ENCODE peak calls at places on chromosomes 13 and 19, in eight cellular contexts. Z, C, U, I, Q, B, K and A are unnamed samples.

GRCh38 chr13:97238432-97238831 is 16.3 kb downstream of the MBNL2 start:
- DNase-seq in B (no peak), I (no peak), Z (no peak), K (no peak), U (no peak), Q (no peak), C (no peak), A (no peak)

GRCh38 chr19:57075801-57076492 is 43.8 kb upstream of the USP29 start:
- DNase-seq in Z (no peak), I (no peak), U (no peak), B (no peak), C (no peak), K (no peak), Q (no peak), A (no peak)

GRCh38 chr13:61148691-61149332 is 266.8 kb downstream of the PCDH20 start:
- DNase-seq in U (peak; percentile 97), Z (no peak), C (no peak), B (no peak), Q (no peak), K (no peak), I (no peak), A (no peak)

GRCh38 chr13:106597759-106598395 is 29.9 kb upstream of the ARGLU1 start:
- DNase-seq in B (no peak), I (no peak), Q (no peak), C (no peak), K (no peak), U (no peak), Z (no peak), A (no peak)

GRCh38 chr19:50906217-50906616 is 5.0 kb downstream of the KLK4 start:
- DNase-seq in U (peak; percentile 49), Z (no peak), K (no peak), Q (no peak), I (no peak), C (no peak), B (no peak), A (no peak)

GRCh38 chr19:16342002-16342715 is 17.5 kb downstream of the KLF2 start:
- DNase-seq in B (no peak), Q (no peak), C (no peak), K (peak; percentile 41), I (no peak), U (no peak), Z (peak; percentile 68), A (no peak)

GRCh38 chr19:48445256-48445605 is 552 bp upstream of the GRWD1 start:
- DNase-seq in I (peak; percentile 94), Q (peak; percentile 87), B (no peak), Z (peak; percentile 47), C (no peak), K (peak; percentile 92), U (peak; percentile 89), A (no peak)

GRCh38 chr13:111916201-111916600 is 150.7 kb upstream of the SOX1 start:
- DNase-seq in U (no peak), Z (no peak), I (no peak), Q (no peak), C (no peak), K (no peak), B (peak; percentile 24), A (no peak)

GRCh38 chr19:35533822-35534521 is 716 bp downstream of the GAPDHS start:
- DNase-seq in C (peak; percentile 64), I (peak; percentile 32), B (no peak), Z (no peak), Q (no peak), K (peak; percentile 80), U (no peak), A (no peak)

GRCh38 chr13:90420683-90421082 is 926.8 kb upstream of the MIR17HG start:
- DNase-seq in Q (no peak), I (peak; percentile 32), Z (no peak), U (no peak), C (no peak), B (no peak), K (peak; percentile 19), A (no peak)

GRCh38 chr13:110677731-110678545 is 28.0 kb downstream of the CARS2 start:
- DNase-seq in Z (no peak), Q (peak; percentile 24), B (no peak), C (no peak), U (no peak), K (no peak), I (peak; percentile 6), A (no peak)

GRCh38 chr13:29908411-29908810 is 58.0 kb upstream of the UBL3 start:
- DNase-seq in I (peak; percentile 65), Q (no peak), U (no peak), C (peak; percentile 75), B (no peak), Z (no peak), K (peak; percentile 93), A (no peak)

GRCh38 chr13:94997126-94997525 is 284.8 kb upstream of the SOX21 start:
- DNase-seq in U (no peak), B (no peak), I (peak; percentile 31), Q (no peak), Z (no peak), C (no peak), K (no peak), A (no peak)

GRCh38 chr19:30085394-30085793 is 143.4 kb downstream of the URI1 start:
- DNase-seq in U (peak; percentile 24), B (no peak), C (peak; percentile 15), Z (no peak), Q (no peak), I (no peak), K (no peak), A (peak; percentile 43)

GRCh38 chr13:79393564-79394249 is 12.3 kb downstream of the RBM26 start:
- DNase-seq in C (no peak), I (no peak), Q (no peak), U (no peak), Z (no peak), K (no peak), B (no peak), A (no peak)

GRCh38 chr19:19372656-19373416 is 32.6 kb upstream of the GATAD2A start:
- DNase-seq in Q (no peak), C (peak; percentile 74), I (peak; percentile 78), U (no peak), Z (peak; percentile 80), B (no peak), K (peak; percentile 65), A (no peak)

GRCh38 chr19:58154287-58154678 is 3.7 kb upstream of the ZNF329 start:
- DNase-seq in I (peak; percentile 67), K (peak; percentile 80), Q (peak; percentile 13), C (peak; percentile 57), Z (peak; percentile 37), B (no peak), U (peak; percentile 8), A (no peak)

GRCh38 chr13:59542303-59542702 is 621.4 kb downstream of the DIAPH3 start:
- DNase-seq in Q (no peak), Z (no peak), K (no peak), C (no peak), B (no peak), I (peak; percentile 21), U (peak; percentile 95), A (no peak)

GRCh38 chr13:59546178-59546577 is 617.5 kb downstream of the DIAPH3 start:
- DNase-seq in I (no peak), B (no peak), Q (no peak), C (no peak), U (no peak), Z (no peak), K (no peak), A (no peak)

GRCh38 chr13:59547950-59548349 is 615.8 kb downstream of the DIAPH3 start:
- DNase-seq in K (no peak), Z (no peak), U (no peak), B (no peak), I (no peak), Q (no peak), C (no peak), A (no peak)

GRCh38 chr13:59543418-59543817 is 620.3 kb downstream of the DIAPH3 start:
- DNase-seq in Z (no peak), U (peak; percentile 93), C (no peak), K (no peak), Q (no peak), I (no peak), B (no peak), A (no peak)

DNA sequence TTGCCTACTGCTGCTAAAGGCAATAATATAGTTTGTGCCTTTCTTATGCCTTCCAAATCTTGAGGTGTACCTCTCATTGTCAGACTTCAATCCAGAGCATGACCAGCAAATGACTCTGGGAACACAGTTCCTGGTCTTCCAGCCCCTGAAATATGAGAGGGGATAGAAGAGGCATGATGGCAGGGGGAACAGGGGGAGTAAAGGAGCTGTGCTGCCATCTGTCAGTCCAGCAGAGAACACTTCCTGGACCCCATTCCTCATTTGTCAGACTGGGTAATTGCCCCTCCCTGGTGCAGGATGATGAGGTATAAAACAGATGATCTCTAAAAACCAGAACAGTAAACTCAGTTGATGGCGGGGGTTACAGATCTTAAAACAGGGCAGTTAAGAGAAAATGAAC is 618.7 kb downstream of the DIAPH3 start:
- DNase-seq in K (no peak), Q (no peak), C (no peak), B (no peak), I (no peak), Z (no peak), U (peak; percentile 61), A (no peak)
- TF ChIP-seq CTCF in K (no peak), Q (no peak), C (no peak), B (no peak), I (no peak), Z (no peak), U (peak; percentile 21), A (no peak)

GRCh38 chr13:102311901-102312300 is 89.9 kb downstream of the FGF14 start:
- DNase-seq in U (no peak), K (no peak), Q (no peak), I (no peak), B (no peak), Z (no peak), C (no peak), A (no peak)
- TF ChIP-seq CTCF in U (no peak), K (no peak), Q (no peak), I (no peak), B (no peak), Z (no peak), C (no peak), A (no peak)

GRCh38 chr13:28376604-28377003 is 118.3 kb downstream of the FLT1 start:
- DNase-seq in Z (no peak), K (no peak), I (no peak), C (no peak), Q (no peak), U (no peak), B (no peak), A (no peak)
- TF ChIP-seq CTCF in Z (peak; percentile 22), K (no peak), I (no peak), C (no peak), Q (no peak), U (no peak), B (no peak), A (no peak)

DNA sequence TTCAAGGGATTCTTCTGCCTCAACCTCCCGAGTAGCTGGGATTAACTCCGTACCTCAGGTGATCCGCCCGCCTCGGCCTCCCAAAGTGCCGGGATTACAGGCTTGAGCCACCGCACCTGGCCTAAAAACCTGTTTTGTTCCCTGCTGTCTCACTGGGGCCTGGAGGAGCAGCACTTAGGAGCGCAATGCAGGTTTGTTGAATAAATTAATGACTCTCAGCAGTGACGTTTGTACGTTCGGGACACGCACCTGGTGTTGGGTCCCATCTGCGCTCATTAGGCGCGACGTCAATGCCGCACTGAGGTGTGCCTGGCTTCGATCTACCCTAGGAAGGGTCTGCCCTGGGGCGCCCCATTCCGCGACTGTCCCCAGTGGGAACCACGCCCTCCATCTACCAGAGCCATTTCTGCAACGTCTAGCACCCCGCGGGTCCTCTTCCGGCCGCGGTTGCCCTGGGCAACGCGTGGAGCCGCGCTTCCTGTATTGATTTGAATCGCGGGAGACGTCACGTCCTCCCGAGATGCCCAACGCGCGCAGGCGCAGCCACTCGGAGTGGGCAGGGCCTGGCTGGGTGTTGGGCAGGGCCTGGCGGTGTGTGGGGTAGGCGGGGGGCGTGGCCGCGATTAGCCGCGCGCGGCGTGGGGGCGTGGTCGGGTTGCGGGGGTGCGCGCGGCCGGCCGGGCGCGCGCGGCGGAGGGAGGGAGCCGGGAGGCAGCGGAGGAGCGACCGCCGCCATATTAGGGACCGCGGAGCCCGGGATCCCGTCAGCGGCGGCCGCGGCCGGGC is at the start of gene FZR1:
- DNase-seq in Z (peak; percentile 98), C (peak; percentile 100), I (peak; percentile 99), Q (peak; percentile 86), K (peak; percentile 100), B (peak; percentile 100), U (peak; percentile 99), A (peak; percentile 100)
- TF ChIP-seq CTCF in Z (no peak), C (no peak), I (no peak), Q (no peak), K (no peak), B (no peak), U (peak; percentile 5), A (peak; percentile 27)